ENCODE peak calls at places on chromosome 9, in six cellular contexts. T is COR-L47, V is iPS-NIHi11, L is AG10803, O is kidney glomerular epithelial cell, Z is AG04450. H is an unnamed sample.

GRCh38 chr9:137303893-137304382 is 1.9 kb upstream of the NRARP start:
- DNase-seq in T (no peak), V (no peak), L (no peak), O (no peak), Z (no peak), H (no peak)

GRCh38 chr9:108053555-108054061 is 564.0 kb upstream of the KLF4 start:
- DNase-seq in T (no peak), V (no peak), L (peak), O (peak), Z (peak), H (peak)

GRCh38 chr9:70053864-70054263 is 10.2 kb downstream of the MAMDC2 start:
- DNase-seq in T (no peak), V (no peak), L (no peak), O (peak), Z (no peak), H (no peak)

GRCh38 chr9:32524558-32525461 is 1.2 kb downstream of the RIGI start:
- DNase-seq in T (peak), V (peak), L (peak), O (no peak), Z (no peak), H (no peak)

GRCh38 chr9:112384219-112384618 is 4.3 kb downstream of the HSDL2 start:
- DNase-seq in T (no peak), V (no peak), L (no peak), O (no peak), Z (no peak), H (no peak)

GRCh38 chr9:110047955-110048472 is 159.9 kb downstream of the C9orf152 start:
- DNase-seq in T (no peak), V (no peak), L (no peak), O (no peak), Z (no peak), H (peak)

GRCh38 chr9:92332577-92333287 is 7.0 kb downstream of the CENPP start:
- DNase-seq in T (no peak), V (no peak), L (no peak), O (no peak), Z (no peak), H (no peak)

GRCh38 chr9:71795097-71795807 is 26.9 kb upstream of the CEMIP2 start:
- DNase-seq in T (no peak), V (no peak), L (no peak), O (peak), Z (no peak), H (no peak)

GRCh38 chr9:93061260-93061751 is 2.8 kb downstream of the SUSD3 start:
- DNase-seq in T (no peak), V (no peak), L (no peak), O (peak), Z (no peak), H (no peak)

GRCh38 chr9:107108367-107108766 is 174.7 kb upstream of the RAD23B start:
- DNase-seq in T (no peak), V (no peak), L (no peak), O (no peak), Z (no peak), H (no peak)

GRCh38 chr9:134325096-134325812 is 1.0 kb upstream of the RXRA start:
- DNase-seq in T (no peak), V (peak), L (peak), O (no peak), Z (no peak), H (peak)

H was measured in hepatocyte.